ENCODE peak calls at places on chromosomes 11 and 22, in nine cellular contexts. G, J, B, Y, X, U, N, O and Z are unnamed samples.

GRCh38 chr11:22337571-22338464 is at the start of gene SLC17A6:
- DNase-seq in G (no peak), J (peak; percentile 56), B (no peak), Y (no peak), X (peak; percentile 30), U (peak; percentile 42), N (peak; percentile 39), O (no peak), Z (peak; percentile 67)

GRCh38 chr11:101863361-101863760 is 51.4 kb upstream of the CEP126 start:
- DNase-seq in G (no peak), J (peak; percentile 42), B (no peak), Y (no peak), X (no peak), U (peak; percentile 41), N (no peak), O (no peak), Z (no peak)

GRCh38 chr11:86459682-86460460 is 85.2 kb downstream of the CCDC81 start:
- DNase-seq in G (no peak), J (peak; percentile 82), B (no peak), Y (peak; percentile 56), X (no peak), U (peak; percentile 93), N (peak; percentile 78), O (peak; percentile 61), Z (no peak)

GRCh38 chr11:65471410-65471762 is 27.5 kb upstream of the MALAT1 start:
- DNase-seq in G (no peak), J (peak; percentile 87), B (no peak), Y (peak; percentile 84), X (peak; percentile 45), U (no peak), N (peak; percentile 82), O (no peak), Z (peak; percentile 75)

GRCh38 chr11:27089746-27090145 is 49.1 kb downstream of the BBOX1 start:
- DNase-seq in G (no peak), J (no peak), B (no peak), Y (no peak), X (no peak), U (no peak), N (no peak), O (no peak), Z (no peak)

GRCh38 chr22:38110008-38110862 is at the start of gene BAIAP2L2:
- DNase-seq in G (no peak), J (no peak), B (no peak), Y (peak; percentile 60), X (no peak), U (peak; percentile 38), N (peak; percentile 84), O (no peak), Z (no peak)

GRCh38 chr11:78432058-78432515 is 14.5 kb upstream of the GAB2 start:
- DNase-seq in G (no peak), J (peak; percentile 22), B (no peak), Y (no peak), X (no peak), U (no peak), N (no peak), O (no peak), Z (peak; percentile 88)

GRCh38 chr22:30573594-30574094 is 821 bp downstream of the GAL3ST1 start:
- DNase-seq in G (no peak), J (peak; percentile 58), B (no peak), Y (peak; percentile 56), X (no peak), U (no peak), N (peak; percentile 64), O (no peak), Z (no peak)

GRCh38 chr22:30212363-30212995 is 34.1 kb downstream of the LIF start:
- DNase-seq in G (no peak), J (peak; percentile 75), B (no peak), Y (peak; percentile 87), X (no peak), U (peak; percentile 80), N (peak; percentile 92), O (no peak), Z (peak; percentile 65)

GRCh38 chr22:35384567-35384966 is 3.7 kb downstream of the HMOX1 start:
- DNase-seq in G (no peak), J (peak; percentile 62), B (no peak), Y (no peak), X (no peak), U (no peak), N (no peak), O (no peak), Z (no peak)

GRCh38 chr11:134792044-134792443 is 380.0 kb upstream of the B3GAT1 start:
- DNase-seq in G (no peak), J (no peak), B (no peak), Y (no peak), X (no peak), U (no peak), N (peak; percentile 17), O (no peak), Z (no peak)

GRCh38 chr11:134261626-134262488 is 8.5 kb downstream of the ACAD8 start:
- DNase-seq in G (peak; percentile 54), J (peak; percentile 96), B (no peak), Y (no peak), X (peak; percentile 63), U (peak; percentile 48), N (no peak), O (no peak), Z (peak; percentile 72)

GRCh38 chr22:28810839-28811491 is 10.6 kb upstream of the XBP1 start:
- DNase-seq in G (no peak), J (no peak), B (no peak), Y (no peak), X (no peak), U (no peak), N (no peak), O (no peak), Z (no peak)